ENCODE peak calls at places on chromosomes 7 and 10, in nine cellular contexts. Q is pancreas, E is uterus, O is WERI-Rb-1, U is Karpas-422, M is DND-41, R is cardiac fibroblast, N is right cardiac atrium, Y is mesendoderm. D is an unnamed sample.

GRCh38 chr7:127393370-127394058 is 1.0 kb upstream of the ZNF800 start:
- DNase-seq in N (peak), R (no peak), Y (peak), M (no peak), Q (no peak), O (no peak), U (peak), E (peak), D (no peak)

GRCh38 chr7:98831641-98832221 is 38.1 kb downstream of the TMEM130 start:
- DNase-seq in E (no peak), U (peak), R (peak), O (peak), M (peak), Y (peak), N (no peak), Q (no peak), D (no peak)

GRCh38 chr10:29276251-29276850 is 12.5 kb upstream of the LYZL1 start:
- DNase-seq in R (no peak), E (no peak), Y (no peak), Q (no peak), M (no peak), O (no peak), N (no peak), U (no peak), D (no peak)

GRCh38 chr7:158450476-158451124 is 137.0 kb downstream of the PTPRN2 start:
- DNase-seq in N (no peak), R (no peak), Q (no peak), O (no peak), E (no peak), Y (no peak), U (no peak), M (no peak), D (no peak)

GRCh38 chr10:101769541-101770180 is 6.3 kb downstream of the FGF8 start:
- DNase-seq in O (no peak), M (no peak), R (no peak), Q (no peak), E (no peak), U (no peak), Y (no peak), N (no peak), D (no peak)

GRCh38 chr7:44152971-44153947 is 12.1 kb upstream of the MYL7 start:
- DNase-seq in U (no peak), Y (peak), R (no peak), M (no peak), E (peak), Q (peak), N (no peak), O (no peak), D (no peak)

GRCh38 chr7:70681847-70682350 is 450.0 kb upstream of the GALNT17 start:
- DNase-seq in N (no peak), E (no peak), U (no peak), M (peak), Y (no peak), Q (no peak), R (no peak), O (no peak), D (peak)

GRCh38 chr7:27113991-27114866 is 11.7 kb upstream of the HOXA2 start:
- DNase-seq in O (peak), R (no peak), Y (no peak), M (no peak), N (peak), E (no peak), U (no peak), Q (no peak), D (no peak)

GRCh38 chr7:49418964-49419363 is 354.5 kb upstream of the VWC2 start:
- DNase-seq in Q (no peak), N (no peak), Y (no peak), U (no peak), M (no peak), R (no peak), O (no peak), E (no peak), D (no peak)

GRCh38 chr10:22010973-22011408 is 7.5 kb upstream of the DNAJC1 start:
- DNase-seq in Y (no peak), M (no peak), N (no peak), R (peak), O (no peak), U (peak), Q (no peak), E (no peak), D (no peak)

GRCh38 chr10:43857206-43857952 is 208.7 kb upstream of the ZNF32 start:
- DNase-seq in R (peak), M (peak), U (no peak), Y (no peak), N (no peak), E (no peak), Q (no peak), O (peak), D (peak)

GRCh38 chr7:83492802-83493201 is 156.1 kb downstream of the SEMA3E start:
- DNase-seq in Q (no peak), O (no peak), R (no peak), N (no peak), E (no peak), M (no peak), U (no peak), Y (no peak), D (no peak)

GRCh38 chr7:1411414-1411813 is 47.9 kb downstream of the MICALL2 start:
- DNase-seq in U (no peak), R (no peak), M (no peak), Y (no peak), N (no peak), Q (no peak), O (no peak), E (no peak), D (no peak)

GRCh38 chr7:66326501-66327180 is 121.5 kb downstream of the TPST1 start:
- DNase-seq in R (peak), N (no peak), E (no peak), U (no peak), O (no peak), M (no peak), Y (no peak), Q (no peak), D (peak)

GRCh38 chr7:131235489-131236317 is 92.0 kb upstream of the MKLN1 start:
- DNase-seq in Y (peak), M (peak), O (no peak), N (no peak), Q (no peak), U (no peak), E (peak), R (peak), D (peak)

GRCh38 chr7:50446542-50446960 is 3.6 kb downstream of the FIGNL1 start:
- DNase-seq in N (no peak), Q (no peak), R (peak), U (no peak), M (no peak), E (no peak), Y (peak), O (no peak), D (peak)

GRCh38 chr7:70684173-70684572 is 447.8 kb upstream of the GALNT17 start:
- DNase-seq in Q (no peak), E (no peak), N (no peak), M (no peak), U (no peak), R (no peak), O (no peak), Y (no peak), D (no peak)

GRCh38 chr7:102891693-102892261 is 21.0 kb upstream of the LRRC17 start:
- DNase-seq in M (no peak), E (peak), Q (no peak), Y (no peak), U (no peak), R (peak), O (no peak), N (peak), D (peak)

GRCh38 chr10:72932259-72933015 is 22.2 kb downstream of the PLA2G12B start:
- DNase-seq in U (peak), E (no peak), O (no peak), N (no peak), R (no peak), Y (no peak), Q (no peak), M (no peak), D (no peak)

DNA sequence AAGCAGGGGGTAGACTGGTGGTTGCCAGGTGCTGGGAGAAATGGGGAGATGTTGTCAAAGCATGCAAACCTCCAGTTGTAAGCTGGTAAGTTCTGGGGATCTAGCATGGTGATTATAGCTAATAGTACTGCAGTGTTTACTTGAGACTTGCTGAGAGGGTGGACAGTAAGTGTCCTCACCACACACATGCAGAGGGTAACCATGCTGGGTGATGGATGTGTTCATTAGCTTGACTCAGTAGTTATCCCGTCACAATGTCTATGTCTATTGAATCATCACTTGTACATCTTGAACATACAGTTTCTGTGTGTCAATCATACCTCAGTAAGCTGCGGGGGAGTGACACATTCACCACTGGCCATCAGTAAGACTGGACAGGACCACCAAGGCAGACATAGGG is 42.1 kb downstream of the GSDME start:
- DNase-seq in M (no peak), Y (no peak), E (no peak), O (no peak), N (no peak), Q (no peak), U (no peak), R (no peak), D (no peak)
- H3K4me3 ChIP-seq in M (no peak), Y (no peak), E (no peak), O (no peak), N (no peak), Q (no peak), U (no peak), R (no peak), D (no peak)

GRCh38 chr10:90788987-90789386 is 68.9 kb downstream of the HTR7 start:
- DNase-seq in Y (no peak), N (no peak), R (no peak), M (no peak), U (no peak), Q (no peak), E (no peak), O (no peak), D (no peak)
- H3K4me3 ChIP-seq in Y (no peak), N (no peak), R (no peak), M (no peak), U (no peak), Q (no peak), E (no peak), O (no peak), D (no peak)

DNA sequence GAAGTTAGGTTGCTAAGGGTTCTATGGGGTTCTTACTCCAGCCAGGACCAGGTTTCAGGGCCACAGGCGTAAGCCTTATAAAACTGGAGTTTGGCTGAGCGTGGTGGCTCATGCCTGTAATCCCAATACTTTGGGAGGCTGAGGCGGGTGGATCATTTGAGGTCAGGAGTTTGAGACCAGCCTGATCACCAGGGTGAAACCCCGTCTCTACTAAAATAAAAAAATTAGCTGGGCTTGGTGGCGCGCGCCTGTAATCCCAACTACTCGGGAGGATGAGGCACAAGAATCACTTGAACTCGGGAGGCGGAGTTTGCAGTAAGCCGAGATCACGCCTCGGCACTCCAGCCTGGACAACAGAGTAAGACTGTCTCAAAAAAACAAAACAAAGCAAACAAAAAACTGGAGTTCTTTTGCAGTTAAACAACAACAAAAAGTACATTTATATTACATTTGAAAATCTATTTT is 347 bp upstream of the RRP12 start:
- DNase-seq in O (no peak), Y (peak), Q (no peak), M (no peak), R (no peak), N (no peak), E (no peak), U (no peak), D (no peak)
- H3K4me3 ChIP-seq in O (peak), Y (no peak), Q (peak), M (peak), R (peak), N (peak), E (peak), U (peak), D (peak)

GRCh38 chr7:143889068-143889467 is 12.9 kb downstream of the TCAF1 start:
- DNase-seq in N (no peak), E (no peak), Q (no peak), U (no peak), Y (no peak), M (no peak), O (no peak), R (no peak), D (no peak)

GRCh38 chr7:143896667-143897066 is 5.3 kb downstream of the TCAF1 start:
- DNase-seq in U (no peak), M (no peak), E (no peak), N (no peak), Q (no peak), R (no peak), O (no peak), Y (no peak), D (no peak)

GRCh38 chr7:143891457-143891856 is 10.5 kb downstream of the TCAF1 start:
- DNase-seq in M (no peak), R (no peak), Q (no peak), E (no peak), N (no peak), Y (peak), O (no peak), U (no peak), D (no peak)

GRCh38 chr7:143890558-143890957 is 11.4 kb downstream of the TCAF1 start:
- DNase-seq in E (no peak), Y (no peak), Q (no peak), N (no peak), R (no peak), M (no peak), O (no peak), U (no peak), D (no peak)

DNA sequence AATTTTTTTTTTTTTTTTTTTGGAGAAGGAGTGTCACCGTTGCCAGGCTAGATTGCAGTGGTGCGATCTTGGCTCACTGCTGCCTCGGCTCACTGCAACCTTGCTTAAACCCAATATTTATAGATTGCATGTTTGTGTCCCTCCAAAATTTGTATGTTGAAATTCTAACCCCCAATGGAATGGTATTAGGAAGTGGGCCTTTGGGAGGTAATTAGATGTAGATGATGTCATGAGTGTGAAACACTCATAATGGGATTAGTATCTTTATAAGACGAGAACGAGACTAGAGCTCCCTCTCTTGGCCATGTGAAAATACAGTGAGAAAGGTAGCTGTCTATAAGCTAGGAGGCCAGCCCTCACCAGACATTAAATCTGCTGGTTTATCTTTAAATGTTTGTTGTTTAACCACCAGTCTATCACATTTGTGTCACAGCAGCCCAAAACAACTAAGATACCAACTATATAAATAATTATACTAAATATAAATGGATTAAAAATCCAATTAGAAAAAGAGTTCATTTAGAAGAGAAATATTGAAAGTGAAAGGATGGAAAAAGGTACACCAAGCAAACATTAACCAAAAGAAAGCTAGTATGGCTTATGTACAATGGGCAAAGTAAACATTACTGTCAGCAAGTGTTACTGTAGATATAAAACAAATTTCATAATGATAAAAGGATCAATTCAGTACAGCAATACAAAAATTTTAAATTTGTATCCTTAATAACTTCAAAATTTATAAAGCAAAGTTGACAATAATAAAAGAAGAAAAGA is 9.3 kb downstream of the TCAF1 start:
- DNase-seq in N (no peak), Q (no peak), U (peak), O (peak), Y (peak), E (no peak), M (no peak), R (peak), D (no peak)
- H3K4me3 ChIP-seq in N (no peak), Q (no peak), U (no peak), O (no peak), Y (no peak), E (no peak), M (no peak), R (no peak), D (no peak)

DNA sequence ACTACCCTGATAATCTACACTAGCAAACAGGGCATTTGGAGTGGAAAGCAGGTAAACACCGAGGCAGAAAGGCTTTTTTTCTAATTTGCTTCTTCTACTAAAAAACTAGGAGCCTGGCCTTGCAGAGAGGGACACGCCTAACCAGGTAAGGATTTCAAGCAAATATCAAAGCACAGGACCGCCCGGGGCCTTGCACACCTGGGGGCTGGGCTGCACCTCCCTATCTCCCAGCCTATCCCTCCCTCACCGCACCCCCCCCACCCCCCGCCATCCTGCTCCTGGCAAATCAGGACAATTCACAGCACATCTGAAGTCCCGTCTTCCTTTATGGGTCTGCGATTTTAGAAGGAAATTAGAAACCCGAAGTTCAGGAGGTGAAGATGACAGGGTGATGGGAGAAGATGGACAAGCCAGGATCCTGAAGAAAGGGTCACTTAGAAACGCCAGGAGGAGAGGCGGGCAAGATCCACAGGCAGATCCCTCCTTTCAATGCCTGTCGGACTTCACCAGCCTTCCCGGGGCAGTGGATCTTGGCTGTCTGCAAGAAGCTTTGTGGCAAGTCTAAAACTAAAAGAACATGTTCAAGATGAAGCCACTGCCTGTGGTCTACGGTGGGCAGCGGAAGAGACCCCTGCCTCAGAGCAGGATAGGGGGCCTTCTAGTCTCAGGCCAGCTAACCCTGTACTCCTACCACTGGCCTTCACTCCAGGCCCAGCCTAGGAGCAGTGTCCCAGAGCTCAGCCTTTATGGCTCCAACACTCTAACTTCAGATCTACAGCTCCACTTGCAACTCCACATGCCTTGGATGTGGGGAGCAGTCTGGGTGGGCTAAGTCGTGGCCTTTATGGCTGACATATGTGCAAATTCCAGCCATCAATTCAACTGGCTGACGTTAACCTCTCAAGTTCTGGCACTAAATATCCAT is 43.9 kb downstream of the TNS3 start:
- DNase-seq in U (no peak), E (no peak), M (no peak), O (no peak), N (no peak), Q (no peak), R (no peak), Y (no peak), D (no peak)
- H3K4me3 ChIP-seq in U (no peak), E (peak), M (no peak), O (no peak), N (peak), Q (peak), R (peak), Y (no peak), D (no peak)

GRCh38 chr7:157089100-157089510 is 49.6 kb upstream of the UBE3C start:
- DNase-seq in N (no peak), O (peak), R (no peak), Q (no peak), E (no peak), U (no peak), Y (no peak), M (no peak), D (no peak)
- H3K4me3 ChIP-seq in N (no peak), O (no peak), R (no peak), Q (no peak), E (no peak), U (no peak), Y (no peak), M (no peak), D (no peak)